ENCODE peak calls at places on chromosomes 5 and 9, in six cellular contexts. H, C, T, I, L and B are unnamed samples.

GRCh38 chr5:137190441-137190840 is 308.7 kb downstream of the SPOCK1 start:
- DNase-seq in L (no peak), H (no peak), T (no peak), C (no peak), I (peak; percentile 14), B (no peak)

GRCh38 chr5:111453747-111454146 is 58.6 kb downstream of the STARD4 start:
- DNase-seq in I (peak; percentile 80), T (no peak), H (no peak), L (no peak), C (no peak), B (no peak)

GRCh38 chr5:5385326-5385725 is 37.2 kb upstream of the ICE1 start:
- DNase-seq in C (no peak), T (no peak), H (no peak), L (no peak), I (no peak), B (no peak)

GRCh38 chr9:86821011-86821845 is 126.1 kb downstream of the GAS1 start:
- DNase-seq in C (no peak), T (no peak), I (no peak), H (no peak), L (no peak), B (no peak)

GRCh38 chr5:123176938-123177275 is 87.9 kb downstream of the PRDM6 start:
- DNase-seq in H (no peak), I (peak; percentile 8), T (no peak), C (no peak), L (no peak), B (no peak)

GRCh38 chr5:141637266-141637692 is 482 bp downstream of the RELL2 start:
- DNase-seq in L (no peak), C (peak; percentile 75), H (peak; percentile 56), I (no peak), T (peak; percentile 35), B (no peak)

GRCh38 chr5:51227963-51228515 is 155.2 kb upstream of the ISL1 start:
- DNase-seq in H (no peak), L (no peak), I (no peak), T (no peak), C (no peak), B (no peak)

GRCh38 chr5:149422429-149423286 is 43.6 kb upstream of the IL17B start:
- DNase-seq in L (no peak), I (peak; percentile 69), C (no peak), H (no peak), T (peak; percentile 70), B (no peak)

GRCh38 chr9:70542339-70542931 is 128.0 kb upstream of the KLF9 start:
- DNase-seq in I (no peak), C (no peak), H (no peak), T (no peak), L (no peak), B (no peak)

GRCh38 chr5:15585128-15585527 is 85.1 kb downstream of the FBXL7 start:
- DNase-seq in C (no peak), I (peak; percentile 13), T (no peak), H (no peak), L (no peak), B (no peak)

GRCh38 chr5:35442916-35443639 is 174.6 kb upstream of the SPEF2 start:
- DNase-seq in L (no peak), I (no peak), H (no peak), C (no peak), T (no peak), B (no peak)

GRCh38 chr9:76245518-76245917 is 148.7 kb downstream of the RFK start:
- DNase-seq in C (no peak), H (no peak), I (no peak), T (no peak), L (no peak), B (peak; percentile 60)

GRCh38 chr5:179129607-179130071 is 69.5 kb downstream of the ZNF354C start:
- DNase-seq in T (no peak), I (no peak), L (no peak), C (no peak), H (no peak), B (no peak)

GRCh38 chr5:95620030-95620869 is at the start of gene GPR150:
- DNase-seq in I (no peak), C (peak; percentile 78), L (no peak), T (peak; percentile 84), H (peak; percentile 28), B (peak; percentile 33)

GRCh38 chr9:132516911-132517310 is 65.5 kb upstream of the BARHL1 start:
- DNase-seq in I (no peak), L (no peak), H (no peak), C (no peak), T (no peak), B (no peak)

GRCh38 chr9:119675951-119676350 is 306.7 kb upstream of the BRINP1 start:
- DNase-seq in L (no peak), C (no peak), I (no peak), T (no peak), H (no peak), B (no peak)

GRCh38 chr5:56588636-56589485 is 226.5 kb upstream of the MAP3K1 start:
- DNase-seq in C (peak; percentile 37), I (peak; percentile 14), T (peak; percentile 35), L (no peak), H (no peak), B (no peak)

GRCh38 chr5:32506809-32507208 is 62.3 kb upstream of the ZFR start:
- DNase-seq in H (no peak), T (no peak), L (no peak), C (no peak), I (peak; percentile 78), B (no peak)

GRCh38 chr5:8905021-8905420 is 640.9 kb downstream of the SEMA5A start:
- DNase-seq in I (peak; percentile 70), L (no peak), T (no peak), C (no peak), H (no peak), B (no peak)

GRCh38 chr9:113153599-113153998 is 2.8 kb downstream of the SLC31A2 start:
- DNase-seq in H (no peak), T (no peak), C (no peak), L (no peak), I (no peak), B (no peak)

GRCh38 chr9:83649080-83649479 is 26.1 kb downstream of the IDNK start:
- DNase-seq in I (peak; percentile 30), H (peak; percentile 57), C (peak; percentile 80), T (peak; percentile 64), L (no peak), B (peak; percentile 38)

GRCh38 chr9:89814340-89815040 is 209.7 kb downstream of the GADD45G start:
- DNase-seq in T (no peak), H (no peak), L (no peak), I (peak; percentile 86), C (no peak), B (no peak)

GRCh38 chr9:116843863-116844620 is 156.9 kb downstream of the TRIM32 start:
- DNase-seq in T (no peak), L (no peak), H (no peak), C (no peak), I (no peak), B (no peak)

GRCh38 chr5:21802869-21803490 is 1050.2 kb downstream of the CDH12 start:
- DNase-seq in I (peak; percentile 45), T (peak; percentile 45), H (peak; percentile 1), L (no peak), C (no peak), B (peak; percentile 28)

GRCh38 chr9:129383005-129383414 is 204.9 kb upstream of the IER5L start:
- DNase-seq in T (no peak), L (no peak), H (peak; percentile 65), I (no peak), C (no peak), B (peak; percentile 11)

GRCh38 chr5:123701511-123702200 is 189.7 kb downstream of the CSNK1G3 start:
- DNase-seq in C (no peak), L (no peak), I (no peak), H (no peak), T (no peak), B (no peak)

GRCh38 chr5:147504535-147504934 is 5.3 kb downstream of the DPYSL3 start:
- DNase-seq in I (no peak), H (no peak), C (no peak), T (no peak), L (no peak), B (no peak)

GRCh38 chr5:168165221-168165965 is 126.1 kb upstream of the WWC1 start:
- DNase-seq in C (no peak), L (peak; percentile 23), I (no peak), H (no peak), T (no peak), B (no peak)

GRCh38 chr9:93100265-93100636 is 4.2 kb downstream of the CARD19 start:
- DNase-seq in I (no peak), H (no peak), L (no peak), C (no peak), T (no peak), B (no peak)

GRCh38 chr5:34707451-34708107 is 51.5 kb downstream of the RAI14 start:
- DNase-seq in C (no peak), L (no peak), H (no peak), T (no peak), I (peak; percentile 54), B (no peak)

GRCh38 chr5:102857090-102857818 is 102.1 kb downstream of the PAM start:
- DNase-seq in C (no peak), I (no peak), T (no peak), H (no peak), L (no peak), B (no peak)

GRCh38 chr5:40988761-40989510 is 79.6 kb downstream of the C7 start:
- DNase-seq in T (no peak), H (no peak), L (no peak), I (peak; percentile 35), C (no peak), B (no peak)

GRCh38 chr9:99445920-99446319 is 223.8 kb downstream of the SEC61B start:
- DNase-seq in L (no peak), T (no peak), H (no peak), C (no peak), I (no peak), B (no peak)

GRCh38 chr5:137250421-137250820 is 248.7 kb downstream of the SPOCK1 start:
- DNase-seq in T (no peak), L (no peak), H (no peak), C (no peak), I (no peak), B (no peak)

GRCh38 chr9:87558606-87559005 is 60.9 kb downstream of the DAPK1 start:
- DNase-seq in T (no peak), H (no peak), I (no peak), L (no peak), C (no peak), B (no peak)

GRCh38 chr9:8859416-8859815 is 1059.8 kb upstream of the DMAC1 start:
- DNase-seq in L (no peak), T (no peak), H (no peak), C (no peak), I (no peak), B (no peak)